ENCODE peak calls at places on chromosomes 1 and 21, in eight cellular contexts. A is esophagus muscularis mucosa, Q is ovary, X is tibial nerve, S is A549, J is SK-N-SH, Y is K562, C is suprapubic skin. F is an unnamed sample.
A peak's percentile ranks its signal among the peaks of the same experiment; 100 is the strongest.

GRCh38 chr1:7938070-7938469 is 2.6 kb downstream of the TNFRSF9 start:
- DNase-seq in S (no peak), Y (no peak), J (no peak), X (no peak), A (no peak), Q (no peak), C (no peak), F (no peak)

GRCh38 chr1:207787776-207788175 is 35.9 kb downstream of the CD46 start:
- DNase-seq in Q (no peak), J (no peak), S (no peak), C (no peak), A (no peak), Y (no peak), X (no peak), F (no peak)

GRCh38 chr1:76425843-76426145 is 351.2 kb downstream of the ST6GALNAC3 start:
- DNase-seq in C (no peak), S (no peak), J (no peak), A (no peak), X (no peak), Y (no peak), Q (no peak), F (no peak)

GRCh38 chr1:12088607-12089006 is 25.5 kb downstream of the TNFRSF8 start:
- DNase-seq in C (no peak), X (no peak), Y (no peak), Q (no peak), A (no peak), S (no peak), J (no peak), F (peak; percentile 26)

GRCh38 chr1:192844360-192844759 is 35.5 kb downstream of the RGS2 start:
- DNase-seq in A (no peak), X (no peak), C (no peak), Q (no peak), J (no peak), S (no peak), Y (no peak), F (no peak)

GRCh38 chr1:29708818-29709710 is 472.7 kb downstream of the PTPRU start:
- DNase-seq in S (peak; percentile 82), A (no peak), C (no peak), X (no peak), Y (no peak), J (peak; percentile 87), Q (no peak), F (no peak)

GRCh38 chr1:9151326-9151860 is 22.5 kb upstream of the GPR157 start:
- DNase-seq in A (no peak), S (no peak), C (no peak), X (no peak), J (no peak), Q (no peak), Y (no peak), F (no peak)

GRCh38 chr1:147292012-147292411 is 49.5 kb downstream of the CHD1L start:
- DNase-seq in Y (no peak), X (no peak), S (no peak), A (no peak), Q (no peak), J (no peak), C (no peak), F (no peak)

GRCh38 chr1:156499703-156500577 is 635 bp downstream of the MEF2D start:
- DNase-seq in X (no peak), C (peak; percentile 86), S (peak; percentile 29), Q (peak; percentile 83), A (no peak), Y (peak; percentile 66), J (peak; percentile 75), F (no peak)

GRCh38 chr1:223700942-223701637 is 11.2 kb upstream of the CAPN2 start:
- DNase-seq in J (no peak), X (no peak), A (no peak), S (peak; percentile 96), Q (peak; percentile 73), C (no peak), Y (peak; percentile 79), F (no peak)

GRCh38 chr21:36854391-36854790 is 112.1 kb downstream of the HLCS start:
- DNase-seq in Q (no peak), X (no peak), A (no peak), C (no peak), J (peak; percentile 68), S (peak; percentile 75), Y (peak; percentile 72), F (no peak)

GRCh38 chr1:3699596-3699995 is 47.3 kb downstream of the TP73 start:
- DNase-seq in C (no peak), S (no peak), A (no peak), Q (no peak), J (no peak), Y (no peak), X (no peak), F (no peak)

GRCh38 chr1:56331892-56332567 is 247.3 kb downstream of the PLPP3 start:
- DNase-seq in Q (no peak), A (no peak), J (no peak), S (peak; percentile 21), Y (no peak), X (no peak), C (no peak), F (no peak)

GRCh38 chr1:50858761-50859160 is 101.3 kb downstream of the FAF1 start:
- DNase-seq in A (no peak), X (no peak), S (no peak), C (no peak), Y (no peak), J (no peak), Q (no peak), F (no peak)

GRCh38 chr1:110603058-110603457 is 3.1 kb downstream of the KCNA2 start:
- DNase-seq in S (no peak), J (no peak), A (no peak), X (no peak), Y (no peak), C (no peak), Q (no peak), F (no peak)
- TF ChIP-seq CTCF in S (no peak), J (no peak), A (no peak), X (no peak), Y (no peak), C (no peak), Q (no peak), F (no peak)

DNA sequence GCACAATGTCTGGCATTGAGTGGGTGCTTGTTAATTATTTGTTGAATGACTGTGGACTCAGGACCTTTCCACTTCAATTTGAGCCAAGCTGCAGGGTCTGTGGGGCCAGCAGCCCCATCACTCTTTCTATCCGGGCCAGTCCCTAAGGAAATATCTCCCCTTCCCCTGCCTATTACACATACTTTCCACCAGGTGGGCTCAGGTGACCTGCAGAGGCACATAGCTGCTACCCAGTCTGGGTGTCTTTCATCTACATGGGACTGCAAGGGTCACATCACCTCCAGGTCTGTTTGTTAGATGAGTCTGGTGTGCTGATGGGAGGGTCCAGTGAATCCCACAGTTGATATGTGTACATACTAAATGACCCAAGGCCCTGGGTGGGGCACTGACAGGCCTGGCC is 59.6 kb upstream of the KDM4A start:
- DNase-seq in S (no peak), Y (no peak), C (no peak), Q (no peak), A (no peak), J (peak; percentile 42), X (no peak), F (no peak)
- TF ChIP-seq EP300 in S (no peak), Y (no peak), C (no peak), Q (no peak), A (no peak), J (no peak), X (no peak), F (no peak)

GRCh38 chr1:45018599-45019230 is 6.7 kb downstream of the UROD start:
- DNase-seq in X (no peak), Y (peak; percentile 48), S (peak; percentile 62), C (peak; percentile 64), Q (no peak), J (peak; percentile 58), A (peak; percentile 90), F (peak; percentile 82)
- TF ChIP-seq CTCF in X (peak; percentile 36), Y (peak; percentile 85), S (peak; percentile 55), C (peak; percentile 79), Q (peak; percentile 25), J (peak; percentile 72), A (peak; percentile 58), F (peak; percentile 77)

DNA sequence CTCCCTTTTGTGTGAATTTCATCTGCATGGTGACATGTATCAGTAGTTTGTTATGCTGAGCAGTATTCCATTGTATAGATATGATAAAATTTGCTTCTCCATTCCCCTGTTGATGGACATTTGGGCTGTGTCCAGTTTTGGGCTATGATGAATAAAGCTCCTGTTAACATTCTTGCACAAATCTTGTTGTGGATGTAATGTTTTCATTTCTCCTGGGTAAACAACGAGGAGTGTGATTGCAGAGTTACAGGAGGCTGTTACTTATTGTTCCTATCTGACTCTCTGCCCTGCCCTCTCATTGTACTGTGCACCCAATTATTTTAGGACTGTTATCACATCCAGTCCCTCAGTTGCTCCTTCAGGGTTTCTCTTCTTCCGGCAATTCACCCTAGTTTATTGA is 24.2 kb downstream of the MAPKAPK2 start:
- DNase-seq in S (peak; percentile 29), C (no peak), A (no peak), Y (no peak), Q (no peak), J (no peak), X (no peak), F (no peak)
- TF ChIP-seq EP300 in S (no peak), C (no peak), A (no peak), Y (no peak), Q (no peak), J (no peak), X (no peak), F (no peak)

F was measured in stomach.